ENCODE peak calls at places on chromosome 3, in five cellular contexts. M, K, G, S and D are unnamed samples.

GRCh38 chr3:70374179-70374578 is 61.7 kb upstream of the MDFIC2 start:
- DNase-seq in S (no peak), G (no peak), K (no peak), M (no peak), D (no peak)

GRCh38 chr3:134460965-134461364 is 24.8 kb downstream of the ANAPC13 start:
- DNase-seq in S (no peak), K (no peak), G (peak), M (no peak), D (no peak)

GRCh38 chr3:94614192-94614591 is 551.3 kb downstream of the NSUN3 start:
- DNase-seq in G (no peak), S (no peak), K (no peak), M (no peak), D (no peak)

GRCh38 chr3:150756491-150757059 is 6.4 kb downstream of the SIAH2 start:
- DNase-seq in S (no peak), G (no peak), K (no peak), M (no peak), D (no peak)

GRCh38 chr3:127787071-127787490 is 35.2 kb downstream of the MGLL start:
- DNase-seq in G (no peak), K (no peak), M (no peak), S (no peak), D (no peak)

GRCh38 chr3:172447611-172448579 is at the start of gene GHSR:
- DNase-seq in S (no peak), G (no peak), K (no peak), M (no peak), D (peak)

GRCh38 chr3:156643729-156644389 is 30.5 kb upstream of the TIPARP start:
- DNase-seq in G (peak), K (no peak), S (no peak), M (peak), D (no peak)

GRCh38 chr3:155026999-155027591 is 53.0 kb upstream of the MME start:
- DNase-seq in K (no peak), G (peak), S (no peak), M (no peak), D (no peak)

GRCh38 chr3:14143271-14143605 is 18.4 kb downstream of the TMEM43 start:
- DNase-seq in K (no peak), G (peak), S (no peak), M (no peak), D (no peak)

GRCh38 chr3:116517308-116517707 is 72.0 kb upstream of the LSAMP start:
- DNase-seq in S (no peak), K (peak), M (no peak), G (peak), D (no peak)

GRCh38 chr3:173398111-173398479 is 551 bp downstream of the NLGN1 start:
- DNase-seq in S (no peak), G (peak), K (no peak), M (no peak), D (no peak)

GRCh38 chr3:150327678-150328667 is 80.1 kb upstream of the TSC22D2 start:
- DNase-seq in K (peak), G (no peak), S (no peak), M (no peak), D (no peak)

GRCh38 chr3:126941721-126942270 is 41.1 kb upstream of the PLXNA1 start:
- DNase-seq in K (no peak), M (no peak), S (no peak), G (peak), D (no peak)

GRCh38 chr3:102192575-102192974 is 242.2 kb upstream of the ZPLD1 start:
- DNase-seq in M (no peak), K (peak), G (no peak), S (no peak), D (no peak)

GRCh38 chr3:186001838-186002237 is 64.0 kb upstream of the TRA2B start:
- DNase-seq in K (no peak), M (no peak), G (no peak), S (no peak), D (no peak)

GRCh38 chr3:120410541-120410940 is 40.3 kb downstream of the FSTL1 start:
- DNase-seq in G (no peak), K (no peak), S (no peak), M (no peak), D (no peak)

GRCh38 chr3:87987952-87988351 is 70.9 kb downstream of the CGGBP1 start:
- DNase-seq in G (no peak), K (no peak), S (no peak), M (no peak), D (no peak)

GRCh38 chr3:99114565-99115291 is 213.2 kb upstream of the DCBLD2 start:
- DNase-seq in K (peak), G (peak), S (no peak), M (no peak), D (no peak)

GRCh38 chr3:100776736-100777135 is 67.4 kb downstream of the TFG start:
- DNase-seq in M (no peak), S (no peak), K (peak), G (peak), D (no peak)

GRCh38 chr3:48157950-48158376 is 30.3 kb downstream of the CDC25A start:
- DNase-seq in S (peak), K (peak), G (peak), M (peak), D (no peak)

GRCh38 chr3:121748638-121749275 is 784 bp downstream of the GOLGB1 start:
- DNase-seq in G (peak), M (peak), K (peak), S (no peak), D (no peak)

GRCh38 chr3:143590660-143591059 is 257.6 kb downstream of the SLC9A9 start:
- DNase-seq in K (no peak), M (no peak), G (no peak), S (no peak), D (no peak)

GRCh38 chr3:42804831-42805821 is 836 bp upstream of the HIGD1A start:
- DNase-seq in K (peak), S (no peak), M (peak), G (peak), D (no peak)

GRCh38 chr3:122646146-122646988 is 34.3 kb upstream of the PARP14 start:
- DNase-seq in S (no peak), M (peak), K (no peak), G (no peak), D (peak)

GRCh38 chr3:72951259-72951722 is 45.3 kb upstream of the PPP4R2 start:
- DNase-seq in G (peak), S (no peak), M (no peak), K (no peak), D (no peak)

GRCh38 chr3:153290278-153291015 is 128.4 kb downstream of the RAP2B start:
- DNase-seq in K (peak), G (no peak), S (peak), M (peak), D (no peak)

GRCh38 chr3:131535596-131535995 is 32.8 kb upstream of the MRPL3 start:
- DNase-seq in S (no peak), M (no peak), G (peak), K (no peak), D (no peak)

GRCh38 chr3:18445421-18446066 is 20.4 kb upstream of the SATB1 start:
- DNase-seq in S (peak), M (peak), K (peak), G (no peak), D (no peak)